ENCODE peak calls at places on chromosomes 12 and 14, in four cellular contexts. B is uterus, C is GM20000, V is Daoy. K is an unnamed sample.

GRCh38 chr14:83826838-83827237 is 1703.1 kb upstream of the FLRT2 start:
- DNase-seq in C (no peak), B (no peak), V (no peak), K (no peak)

GRCh38 chr12:111298583-111299436 is 70.1 kb downstream of the PHETA1 start:
- DNase-seq in V (peak), B (no peak), C (peak), K (peak)

GRCh38 chr14:93715279-93715927 is 72.9 kb downstream of the PRIMA1 start:
- DNase-seq in B (no peak), C (no peak), V (no peak), K (no peak)

GRCh38 chr12:56243731-56244181 is 13.9 kb downstream of the SLC39A5 start:
- DNase-seq in B (no peak), C (no peak), V (no peak), K (no peak)

GRCh38 chr12:94769040-94769420 is 118.7 kb upstream of the TMCC3 start:
- DNase-seq in V (no peak), C (peak), B (no peak), K (no peak)

GRCh38 chr12:72282721-72283120 is 10.6 kb downstream of the TRHDE start:
- DNase-seq in B (no peak), V (no peak), C (no peak), K (peak)

GRCh38 chr14:79597561-79597960 is 613.7 kb downstream of the DIO2 start:
- DNase-seq in C (no peak), B (no peak), V (no peak), K (no peak)

GRCh38 chr14:51677276-51677675 is 25.6 kb downstream of the FRMD6 start:
- DNase-seq in B (no peak), C (no peak), V (no peak), K (no peak)

GRCh38 chr12:1281683-1282366 is 290.8 kb downstream of the ERC1 start:
- DNase-seq in B (no peak), C (no peak), V (peak), K (no peak)

GRCh38 chr12:120914794-120915193 is 10.6 kb upstream of the SPPL3 start:
- DNase-seq in B (no peak), C (no peak), V (no peak), K (no peak)

GRCh38 chr14:28294834-28295440 is 471.6 kb upstream of the FOXG1 start:
- DNase-seq in C (no peak), V (peak), B (no peak), K (no peak)

GRCh38 chr14:55440385-55440784 is at the start of gene TBPL2:
- DNase-seq in B (no peak), C (no peak), V (no peak), K (no peak)

GRCh38 chr14:69325646-69326265 is 65.8 kb downstream of the GALNT16 start:
- DNase-seq in C (no peak), B (peak), V (no peak), K (no peak)

GRCh38 chr12:68521848-68522502 is 88.7 kb upstream of the RAP1B start:
- DNase-seq in C (no peak), V (no peak), B (no peak), K (no peak)

GRCh38 chr14:64465856-64466554 is 706 bp downstream of the AKAP5 start:
- DNase-seq in V (peak), B (peak), C (no peak), K (peak)

GRCh38 chr12:46242569-46242968 is 26.3 kb downstream of the SLC38A1 start:
- DNase-seq in B (no peak), C (no peak), V (no peak), K (no peak)

GRCh38 chr12:52872644-52873384 is 24.0 kb upstream of the KRT78 start:
- DNase-seq in C (no peak), V (peak), B (no peak), K (peak)

GRCh38 chr12:43252585-43252984 is 299.4 kb downstream of the ADAMTS20 start:
- DNase-seq in V (no peak), B (no peak), C (no peak), K (no peak)

K was measured in COR-L47.